ENCODE peak calls at places on chromosomes 5 and 9, in nine cellular contexts. M is cardiac muscle cell, W is RWPE2, S is GM23248, A is adrenal gland, F is Panc1, Y is aorta, H is ascending aorta, B is tibial nerve. N is an unnamed sample.

GRCh38 chr5:4883388-4883787 is 256.7 kb upstream of the ADAMTS16 start:
- DNase-seq in M (no peak), W (no peak), S (no peak), A (no peak), F (no peak), Y (no peak), H (no peak), B (no peak), N (no peak)

GRCh38 chr5:69231851-69232250 is 2.8 kb upstream of the CDK7 start:
- DNase-seq in M (no peak), W (no peak), S (peak; percentile 83), A (no peak), F (no peak), Y (no peak), H (no peak), B (no peak), N (no peak)

GRCh38 chr9:14209399-14209990 is 104.4 kb downstream of the NFIB start:
- DNase-seq in M (no peak), W (no peak), S (no peak), A (no peak), F (no peak), Y (no peak), H (no peak), B (no peak), N (no peak)

GRCh38 chr9:117644607-117645244 is 59.5 kb upstream of the TLR4 start:
- DNase-seq in M (peak; percentile 69), W (no peak), S (peak; percentile 73), A (peak; percentile 93), F (peak; percentile 57), Y (peak; percentile 75), H (peak; percentile 11), B (peak; percentile 61), N (peak; percentile 30)

GRCh38 chr9:105403552-105404246 is 44.1 kb upstream of the FSD1L start:
- DNase-seq in M (no peak), W (no peak), S (no peak), A (no peak), F (no peak), Y (no peak), H (no peak), B (no peak), N (no peak)

GRCh38 chr9:8825600-8826147 is 1026.1 kb upstream of the DMAC1 start:
- DNase-seq in M (no peak), W (no peak), S (no peak), A (no peak), F (no peak), Y (no peak), H (no peak), B (no peak), N (no peak)

GRCh38 chr5:137995077-137995746 is 37.7 kb downstream of the FAM13B start:
- DNase-seq in M (peak; percentile 1), W (no peak), S (peak; percentile 60), A (no peak), F (no peak), Y (no peak), H (no peak), B (no peak), N (no peak)

GRCh38 chr5:180590543-180591248 is 603 bp downstream of the SCGB3A1 start:
- DNase-seq in M (no peak), W (no peak), S (no peak), A (no peak), F (no peak), Y (no peak), H (no peak), B (no peak), N (no peak)

GRCh38 chr5:74576941-74577456 is 63.5 kb downstream of the ENC1 start:
- DNase-seq in M (no peak), W (no peak), S (peak; percentile 75), A (no peak), F (no peak), Y (no peak), H (no peak), B (no peak), N (no peak)

GRCh38 chr9:87647114-87647513 is 78.8 kb upstream of the CTSL start:
- DNase-seq in M (no peak), W (no peak), S (no peak), A (no peak), F (no peak), Y (no peak), H (no peak), B (no peak), N (no peak)

GRCh38 chr9:14814229-14814628 is 91.7 kb upstream of the CER1 start:
- DNase-seq in M (no peak), W (no peak), S (no peak), A (no peak), F (no peak), Y (no peak), H (no peak), B (no peak), N (no peak)

GRCh38 chr5:179153921-179154345 is 93.8 kb downstream of the ZNF354C start:
- DNase-seq in M (no peak), W (no peak), S (no peak), A (no peak), F (no peak), Y (no peak), H (no peak), B (no peak), N (no peak)

GRCh38 chr9:14043491-14043890 is 270.4 kb downstream of the NFIB start:
- DNase-seq in M (no peak), W (no peak), S (no peak), A (no peak), F (no peak), Y (no peak), H (no peak), B (no peak), N (no peak)

GRCh38 chr9:122389799-122390481 is 19.1 kb downstream of the PTGS1 start:
- DNase-seq in M (no peak), W (peak; percentile 27), S (no peak), A (no peak), F (no peak), Y (no peak), H (no peak), B (no peak), N (no peak)

GRCh38 chr5:100647461-100648230 is 112.5 kb downstream of the FAM174A start:
- DNase-seq in M (peak; percentile 81), W (peak; percentile 71), S (peak; percentile 1), A (peak; percentile 66), F (no peak), Y (peak; percentile 69), H (no peak), B (peak; percentile 47), N (no peak)

GRCh38 chr9:92308893-92309292 is 15.4 kb upstream of the IARS1 start:
- DNase-seq in M (no peak), W (no peak), S (peak; percentile 34), A (no peak), F (no peak), Y (no peak), H (no peak), B (no peak), N (no peak)

GRCh38 chr5:153372433-153373167 is 117.9 kb upstream of the GRIA1 start:
- DNase-seq in M (no peak), W (no peak), S (no peak), A (no peak), F (no peak), Y (no peak), H (no peak), B (no peak), N (no peak)

GRCh38 chr5:139523635-139524445 is 37.3 kb upstream of the UBE2D2 start:
- DNase-seq in M (no peak), W (no peak), S (no peak), A (no peak), F (no peak), Y (no peak), H (no peak), B (no peak), N (no peak)

DNA sequence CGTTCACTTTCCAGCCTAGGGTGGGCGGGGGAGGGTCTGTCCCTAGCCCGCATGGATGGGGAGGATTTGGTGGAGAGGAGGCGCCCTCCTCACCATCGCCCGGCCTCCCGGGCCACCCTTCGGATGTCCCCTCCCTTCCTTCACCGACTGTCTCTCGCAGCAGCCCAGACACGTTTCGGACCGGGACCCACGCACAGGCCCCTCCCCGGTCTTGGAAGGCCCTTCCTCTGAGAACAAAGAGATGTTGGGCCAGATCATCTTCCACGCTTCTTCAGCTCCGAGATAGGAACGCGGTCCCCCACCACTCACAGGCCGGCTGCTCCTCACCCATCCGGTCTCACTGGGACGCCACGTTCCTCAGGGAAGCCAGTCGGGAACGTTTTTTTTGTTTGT is 640 bp upstream of the DPM2 start:
- DNase-seq in M (no peak), W (no peak), S (peak; percentile 33), A (peak; percentile 79), F (no peak), Y (no peak), H (no peak), B (no peak), N (no peak)
- H3K27ac ChIP-seq in M (peak overlapping the region; percentile 30), W (no peak overlapping the region), S (no peak overlapping the region), A (peak overlapping the region; percentile 84), F (peak overlapping the region; percentile 93), Y (no peak overlapping the region), H (peak overlapping the region; percentile 27), B (peak overlapping the region; percentile 73), N (peak overlapping the region; percentile 73)

GRCh38 chr5:1108008-1108864 is 3.6 kb downstream of the SLC12A7 start:
- DNase-seq in M (no peak), W (no peak), S (no peak), A (no peak), F (no peak), Y (peak; percentile 67), H (no peak), B (no peak), N (peak; percentile 32)
- H3K27ac ChIP-seq in M (no peak overlapping the region), W (no peak overlapping the region), S (no peak overlapping the region), A (peak overlapping the region; percentile 88), F (peak overlapping the region; percentile 100), Y (no peak overlapping the region), H (no peak overlapping the region), B (peak overlapping the region; percentile 19), N (peak overlapping the region; percentile 47)

GRCh38 chr5:157284458-157285212 is 18.7 kb downstream of the CYFIP2 start:
- DNase-seq in M (no peak), W (no peak), S (no peak), A (no peak), F (no peak), Y (no peak), H (no peak), B (no peak), N (no peak)

GRCh38 chr5:157282150-157282549 is 16.2 kb downstream of the CYFIP2 start:
- DNase-seq in M (no peak), W (no peak), S (no peak), A (no peak), F (no peak), Y (no peak), H (no peak), B (no peak), N (no peak)

GRCh38 chr5:157280927-157281326 is 15.0 kb downstream of the CYFIP2 start:
- DNase-seq in M (no peak), W (no peak), S (peak; percentile 91), A (no peak), F (no peak), Y (no peak), H (no peak), B (no peak), N (no peak)

GRCh38 chr5:157285310-157286035 is 19.6 kb downstream of the CYFIP2 start:
- DNase-seq in M (no peak), W (no peak), S (no peak), A (no peak), F (no peak), Y (no peak), H (no peak), B (no peak), N (no peak)

GRCh38 chr5:157283434-157283833 is 17.5 kb downstream of the CYFIP2 start:
- DNase-seq in M (peak; percentile 35), W (no peak), S (no peak), A (no peak), F (no peak), Y (no peak), H (no peak), B (no peak), N (no peak)
- H3K27ac ChIP-seq in M (peak overlapping the region; percentile 90), W (no peak overlapping the region), S (no peak overlapping the region), A (no peak overlapping the region), F (no peak overlapping the region), Y (no peak overlapping the region), H (no peak overlapping the region), B (no peak overlapping the region), N (no peak overlapping the region)

GRCh38 chr5:6714221-6715041 is 1.2 kb downstream of the TENT4A start:
- DNase-seq in M (peak; percentile 50), W (no peak), S (peak; percentile 69), A (no peak), F (no peak), Y (no peak), H (no peak), B (no peak), N (no peak)
- H3K27ac ChIP-seq in M (peak overlapping the region; percentile 42), W (peak overlapping the region; percentile 92), S (peak overlapping the region; percentile 61), A (peak overlapping the region; percentile 99), F (peak overlapping the region; percentile 73), Y (peak overlapping the region; percentile 70), H (peak overlapping the region; percentile 60), B (peak overlapping the region; percentile 58), N (no peak overlapping the region)